ENCODE peak calls at places on chromosome 14, in four cellular contexts. K is progenitor cell of endocrine pancreas, H is fibroblast of mammary gland, J is IMR-90. E is an unnamed sample.

GRCh38 chr14:104795781-104796681 is 483 bp upstream of the AKT1 start:
- DNase-seq in K (no peak), J (no peak), H (no peak), E (no peak)

GRCh38 chr14:102222751-102223150 is 82.2 kb downstream of the MOK start:
- DNase-seq in H (no peak), K (no peak), J (no peak), E (no peak)

GRCh38 chr14:97946291-97946690 is 1149.1 kb downstream of the VRK1 start:
- DNase-seq in K (no peak), J (no peak), H (no peak), E (no peak)

GRCh38 chr14:101442451-101442850 is 118.8 kb upstream of the DIO3 start:
- DNase-seq in J (no peak), H (no peak), K (no peak), E (no peak)

GRCh38 chr14:99841436-99842071 is 48.3 kb downstream of the EML1 start:
- DNase-seq in J (no peak), K (no peak), H (no peak), E (no peak)

GRCh38 chr14:65961004-65961403 is 525.2 kb upstream of the CCDC196 start:
- DNase-seq in H (peak; percentile 62), K (peak; percentile 39), J (peak; percentile 7), E (no peak)

GRCh38 chr14:87566986-87567385 is 426.0 kb downstream of the GALC start:
- DNase-seq in H (peak; percentile 27), K (no peak), J (peak; percentile 0), E (no peak)

GRCh38 chr14:52235434-52235833 is 32.1 kb upstream of the PTGDR start:
- DNase-seq in J (no peak), K (no peak), H (no peak), E (no peak)

GRCh38 chr14:24918822-24919221 is 131.1 kb downstream of the STXBP6 start:
- DNase-seq in K (no peak), J (no peak), H (no peak), E (no peak)

GRCh38 chr14:95098984-95099599 is 58.2 kb downstream of the DICER1 start:
- DNase-seq in H (peak; percentile 80), J (peak; percentile 55), K (peak; percentile 27), E (no peak)

GRCh38 chr14:69398818-69399210 is 322 bp downstream of the SLC39A9 start:
- DNase-seq in K (no peak), H (no peak), J (no peak), E (no peak)

GRCh38 chr14:68441532-68441931 is 351.3 kb downstream of the ZFP36L1 start:
- DNase-seq in H (peak; percentile 64), K (no peak), J (no peak), E (no peak)

GRCh38 chr14:64705406-64706118 is 1.3 kb downstream of the PLEKHG3 start:
- DNase-seq in H (no peak), J (no peak), K (no peak), E (no peak)

GRCh38 chr14:72518809-72519377 is 375.0 kb downstream of the DPF3 start:
- DNase-seq in H (peak; percentile 10), J (no peak), K (no peak), E (no peak)

GRCh38 chr14:52402812-52403526 is 88.9 kb downstream of the PTGER2 start:
- DNase-seq in K (no peak), J (peak; percentile 72), H (peak; percentile 83), E (no peak)

GRCh38 chr14:106802413-106803364 is 1276.3 kb downstream of the TMEM121 start:
- DNase-seq in K (no peak), H (no peak), J (no peak), E (no peak)

GRCh38 chr14:50342211-50343080 is 30.3 kb downstream of the DMAC2L start:
- DNase-seq in H (peak; percentile 79), J (peak; percentile 71), K (no peak), E (no peak)

GRCh38 chr14:61615743-61616523 is 79.4 kb upstream of the HIF1A start:
- DNase-seq in H (no peak), K (no peak), J (no peak), E (no peak)

GRCh38 chr14:76948213-76948947 is 80.1 kb downstream of the IRF2BPL start:
- DNase-seq in K (no peak), H (no peak), J (no peak), E (no peak)

GRCh38 chr14:29716150-29716549 is 211.5 kb downstream of the PRKD1 start:
- DNase-seq in K (no peak), J (peak; percentile 54), H (peak; percentile 84), E (no peak)

GRCh38 chr14:22544881-22545420 is 44.1 kb downstream of the DAD1 start:
- DNase-seq in H (no peak), K (no peak), J (no peak), E (no peak)

GRCh38 chr14:80269338-80269935 is 58.1 kb upstream of the DIO2 start:
- DNase-seq in J (peak; percentile 64), K (no peak), H (peak; percentile 67), E (no peak)

GRCh38 chr14:74671789-74672188 is 41.1 kb downstream of the AREL1 start:
- DNase-seq in H (peak; percentile 75), K (no peak), J (peak; percentile 79), E (no peak)

GRCh38 chr14:35965425-35965824 is 139.3 kb downstream of the BRMS1L start:
- DNase-seq in J (no peak), K (no peak), H (no peak), E (no peak)

GRCh38 chr14:104316121-104316722 is 177.8 kb downstream of the KIF26A start:
- DNase-seq in J (no peak), K (no peak), H (no peak), E (no peak)

GRCh38 chr14:105894978-105895881 is 368.8 kb downstream of the TMEM121 start:
- DNase-seq in H (no peak), K (no peak), J (no peak), E (no peak)

GRCh38 chr14:100012928-100013327 is 52.3 kb upstream of the EVL start:
- DNase-seq in J (no peak), K (no peak), H (no peak), E (no peak)

GRCh38 chr14:32428149-32428548 is 99.1 kb downstream of the AKAP6 start:
- DNase-seq in K (no peak), H (no peak), J (peak; percentile 27), E (no peak)

E was measured in cortex of kidney.